ENCODE peak calls at places on chromosomes 11 and 22, in five cellular contexts. U is cardiac fibroblast, Q is esophagus squamous epithelium, F is GM06990, O is NB4. P is an unnamed sample.

GRCh38 chr11:102347526-102348331 is 715 bp downstream of the BIRC2 start:
- DNase-seq in U (peak; percentile 48), Q (no peak), F (no peak), O (peak; percentile 65), P (no peak)

GRCh38 chr22:38228873-38229740 is 27.3 kb downstream of the MAFF start:
- DNase-seq in U (peak; percentile 73), Q (no peak), F (no peak), O (no peak), P (no peak)

GRCh38 chr22:26735019-26735409 is 77.6 kb downstream of the MIAT start:
- DNase-seq in U (no peak), Q (no peak), F (no peak), O (no peak), P (no peak)

GRCh38 chr11:117625237-117625636 is 171.8 kb downstream of the DSCAML1 start:
- DNase-seq in U (no peak), Q (no peak), F (no peak), O (peak; percentile 18), P (no peak)

GRCh38 chr11:120634706-120635105 is 123.2 kb downstream of the GRIK4 start:
- DNase-seq in U (no peak), Q (no peak), F (no peak), O (no peak), P (no peak)

GRCh38 chr11:117230981-117231636 is 764 bp downstream of the PCSK7 start:
- DNase-seq in U (no peak), Q (no peak), F (no peak), O (no peak), P (no peak)

GRCh38 chr22:22164541-22165272 is 79.9 kb upstream of the VPREB1 start:
- DNase-seq in U (no peak), Q (no peak), F (peak; percentile 13), O (peak; percentile 37), P (no peak)

GRCh38 chr22:20080776-20081654 is 974 bp downstream of the DGCR8 start:
- DNase-seq in U (peak; percentile 55), Q (no peak), F (peak; percentile 26), O (peak; percentile 52), P (no peak)

GRCh38 chr11:125370561-125371389 is 125.3 kb downstream of the FEZ1 start:
- DNase-seq in U (no peak), Q (no peak), F (no peak), O (no peak), P (no peak)

GRCh38 chr11:123065634-123066033 is 3.7 kb upstream of the HSPA8 start:
- DNase-seq in U (peak; percentile 64), Q (no peak), F (no peak), O (no peak), P (no peak)

GRCh38 chr22:28791841-28792490 is 8.4 kb downstream of the XBP1 start:
- DNase-seq in U (no peak), Q (no peak), F (peak; percentile 76), O (no peak), P (peak; percentile 74)

GRCh38 chr11:74443071-74443864 is 24.1 kb downstream of the KCNE3 start:
- DNase-seq in U (peak; percentile 26), Q (no peak), F (no peak), O (no peak), P (no peak)
- TF ChIP-seq CTCF in U (peak; percentile 21), Q (no peak), F (no peak), O (no peak), P (no peak)

GRCh38 chr11:47258317-47258902 is 614 bp downstream of the NR1H3 start:
- DNase-seq in U (no peak), Q (no peak), F (no peak), O (no peak), P (no peak)
- H3K4me3 ChIP-seq in U (peak overlapping the region; percentile 21), Q (no peak overlapping the region), F (no peak overlapping the region), O (peak overlapping the region; percentile 49), P (no peak overlapping the region)

DNA sequence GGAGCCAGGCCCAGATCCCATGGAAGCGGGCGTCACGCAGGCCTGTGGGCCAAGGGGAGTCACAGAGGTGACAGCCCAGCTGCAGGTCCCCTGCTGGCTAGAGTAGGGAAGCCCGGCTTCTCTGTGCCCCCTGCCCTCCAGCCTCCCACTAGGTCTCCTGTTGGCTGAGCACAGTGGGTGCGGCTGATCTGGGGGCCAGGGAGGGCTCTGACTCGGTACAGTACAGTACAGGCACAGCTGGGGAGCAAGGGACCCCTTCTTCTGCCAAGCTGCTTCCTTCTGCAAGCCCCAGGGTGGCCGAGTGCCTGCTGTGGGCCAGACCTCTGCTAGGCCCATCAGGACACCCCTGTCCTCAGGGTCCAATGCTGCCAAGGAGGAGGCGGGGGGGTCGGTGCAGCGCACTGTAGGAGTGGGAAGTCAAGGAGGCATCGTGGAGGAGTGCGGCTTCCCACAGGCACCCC is 10.1 kb downstream of the SUSD2 start:
- DNase-seq in U (no peak), Q (no peak), F (no peak), O (no peak), P (no peak)
- TF ChIP-seq CTCF in U (peak; percentile 3), Q (no peak), F (no peak), O (peak; percentile 8), P (no peak)

GRCh38 chr11:35145249-35145648 is 6.3 kb downstream of the CD44 start:
- DNase-seq in U (no peak), Q (no peak), F (peak; percentile 81), O (peak; percentile 74), P (peak; percentile 84)

GRCh38 chr11:35147273-35147672 is 8.3 kb downstream of the CD44 start:
- DNase-seq in U (no peak), Q (no peak), F (no peak), O (no peak), P (no peak)

GRCh38 chr11:35148163-35148562 is 9.2 kb downstream of the CD44 start:
- DNase-seq in U (no peak), Q (no peak), F (no peak), O (no peak), P (no peak)

GRCh38 chr11:35146074-35146521 is 7.1 kb downstream of the CD44 start:
- DNase-seq in U (no peak), Q (no peak), F (no peak), O (no peak), P (peak; percentile 90)

DNA sequence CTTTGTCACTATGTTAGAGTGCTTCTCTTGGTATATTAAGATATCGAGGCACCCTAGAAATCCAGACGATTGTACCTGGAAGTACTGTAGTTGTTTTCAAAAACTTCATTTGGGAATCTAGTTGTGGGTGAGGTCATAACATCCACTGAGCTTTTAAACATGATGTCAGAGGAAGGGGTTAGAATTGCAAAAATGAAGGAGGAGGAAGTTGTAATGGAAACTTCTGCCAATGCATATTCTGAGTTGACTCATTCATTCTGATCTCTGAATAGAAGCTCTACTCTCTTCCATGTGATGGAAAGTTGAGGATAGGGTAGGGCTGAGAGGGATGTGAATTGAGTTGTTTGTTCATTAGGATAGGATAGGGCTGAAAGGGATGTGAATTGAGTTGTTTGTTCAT is 7.7 kb downstream of the CD44 start:
- DNase-seq in U (no peak), Q (no peak), F (no peak), O (peak; percentile 44), P (no peak)
- H3K4me3 ChIP-seq in U (no peak overlapping the region), Q (no peak overlapping the region), F (no peak overlapping the region), O (no peak overlapping the region), P (no peak overlapping the region)

GRCh38 chr11:116230453-116230852 is 542.3 kb downstream of the BUD13 start:
- DNase-seq in U (no peak), Q (no peak), F (no peak), O (no peak), P (no peak)

GRCh38 chr11:116232364-116232801 is 540.4 kb downstream of the BUD13 start:
- DNase-seq in U (no peak), Q (no peak), F (no peak), O (no peak), P (no peak)

GRCh38 chr11:116231540-116231939 is 541.2 kb downstream of the BUD13 start:
- DNase-seq in U (no peak), Q (no peak), F (no peak), O (no peak), P (no peak)

GRCh38 chr11:116226731-116227130 is 546.1 kb downstream of the BUD13 start:
- DNase-seq in U (no peak), Q (no peak), F (no peak), O (no peak), P (no peak)

DNA sequence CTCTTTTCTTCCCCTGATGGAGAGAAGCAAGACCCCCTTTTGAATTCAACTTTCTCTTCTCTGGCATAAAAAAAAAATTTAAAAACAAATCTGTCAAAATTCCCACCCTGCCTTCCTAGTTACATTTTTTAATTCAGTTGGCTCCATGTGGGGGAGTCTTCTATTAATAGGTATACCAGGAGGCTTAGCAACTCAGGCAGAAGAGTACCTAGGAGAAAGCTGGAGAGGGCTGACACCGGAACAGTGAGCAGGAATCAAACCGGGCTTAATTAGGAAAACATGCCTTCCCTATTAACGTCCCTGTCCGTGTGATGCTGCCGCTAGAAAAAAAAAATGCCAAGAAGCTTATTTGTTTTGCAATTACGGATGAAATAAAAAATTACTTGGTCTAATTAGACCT is 543.2 kb downstream of the BUD13 start:
- DNase-seq in U (no peak), Q (no peak), F (no peak), O (no peak), P (no peak)
- TF ChIP-seq CTCF in U (no peak), Q (no peak), F (no peak), O (no peak), P (no peak)

DNA sequence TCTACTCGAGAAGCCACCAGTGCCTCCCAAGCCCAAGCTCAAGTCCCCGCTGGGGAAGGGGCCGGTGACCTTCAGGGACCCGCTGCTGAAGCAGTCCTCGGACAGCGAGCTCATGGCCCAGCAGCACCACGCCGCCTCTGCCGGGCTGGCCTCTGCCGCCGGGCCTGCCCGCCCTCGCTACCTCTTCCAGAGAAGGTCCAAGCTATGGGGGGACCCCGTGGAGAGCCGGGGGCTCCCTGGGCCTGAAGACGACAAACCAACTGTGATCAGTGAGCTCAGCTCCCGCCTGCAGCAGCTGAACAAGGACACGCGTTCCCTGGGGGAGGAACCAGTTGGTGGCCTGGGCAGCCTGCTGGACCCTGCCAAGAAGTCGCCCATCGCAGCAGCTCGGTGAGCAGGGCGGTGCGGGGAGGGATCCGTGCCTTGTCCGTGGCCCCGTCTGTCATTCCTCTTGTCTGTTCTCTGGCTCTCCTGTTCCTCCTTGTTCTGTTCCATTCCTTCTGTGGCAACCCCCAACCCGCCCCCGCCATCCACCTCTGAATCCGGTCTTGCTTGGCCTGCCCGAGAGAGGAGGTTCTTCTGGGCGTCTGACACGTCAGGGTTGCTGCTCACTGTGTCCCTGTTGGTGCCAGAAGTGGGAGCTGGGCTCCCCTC is 15.8 kb upstream of the ACR start:
- DNase-seq in U (no peak), Q (no peak), F (no peak), O (no peak), P (no peak)
- H3K4me3 ChIP-seq in U (no peak overlapping the region), Q (no peak overlapping the region), F (no peak overlapping the region), O (no peak overlapping the region), P (no peak overlapping the region)

GRCh38 chr22:40001104-40001503 is 6.3 kb downstream of the FAM83F start:
- DNase-seq in U (no peak), Q (no peak), F (no peak), O (no peak), P (no peak)

GRCh38 chr22:39997421-39997820 is 2.7 kb downstream of the FAM83F start:
- DNase-seq in U (no peak), Q (no peak), F (no peak), O (no peak), P (no peak)

GRCh38 chr22:40000171-40000570 is 5.4 kb downstream of the FAM83F start:
- DNase-seq in U (no peak), Q (no peak), F (no peak), O (no peak), P (no peak)

GRCh38 chr22:39997939-39998726 is 3.4 kb downstream of the FAM83F start:
- DNase-seq in U (peak; percentile 34), Q (no peak), F (no peak), O (no peak), P (no peak)

GRCh38 chr22:39999144-39999757 is 4.5 kb downstream of the FAM83F start:
- DNase-seq in U (peak; percentile 54), Q (no peak), F (no peak), O (peak; percentile 60), P (no peak)
- TF ChIP-seq CTCF in U (peak; percentile 3), Q (no peak), F (no peak), O (no peak), P (peak; percentile 17)

GRCh38 chr11:1883342-1884122 is 8.2 kb downstream of the PRR33 start:
- DNase-seq in U (no peak), Q (no peak), F (no peak), O (no peak), P (no peak)
- H3K4me3 ChIP-seq in U (no peak overlapping the region), Q (no peak overlapping the region), F (no peak overlapping the region), O (no peak overlapping the region), P (no peak overlapping the region)